ENCODE peak calls at places on chromosomes 6 and 20, in six cellular contexts. W is spleen, Z is testis, Y is tibial nerve, B is sigmoid colon, E is Peyer's patch. K is an unnamed sample. For H3K4me1, the result is how much of the 10 kb centered on the place peaks cover.

GRCh38 chr6:3706547-3707467 is 44.7 kb downstream of the PXDC1 start:
- DNase-seq in W (no peak), Z (no peak), Y (no peak), B (no peak), E (no peak), K (no peak)

GRCh38 chr6:152309648-152310047 is 327.5 kb downstream of the SYNE1 start:
- DNase-seq in W (peak), Z (no peak), Y (no peak), B (no peak), E (peak), K (no peak)

GRCh38 chr6:139841794-139842215 is 467.4 kb upstream of the CITED2 start:
- DNase-seq in W (no peak), Z (no peak), Y (no peak), B (no peak), E (no peak), K (no peak)

GRCh38 chr20:46709459-46710148 is at the start of gene SLC2A10:
- DNase-seq in W (no peak), Z (peak), Y (peak), B (peak), E (peak), K (peak)

GRCh38 chr6:107116328-107116892 is 1.1 kb upstream of the BEND3 start:
- DNase-seq in W (no peak), Z (peak), Y (no peak), B (peak), E (peak), K (no peak)

GRCh38 chr20:10581823-10582222 is 92.0 kb downstream of the JAG1 start:
- DNase-seq in W (no peak), Z (no peak), Y (no peak), B (no peak), E (no peak), K (no peak)

GRCh38 chr6:37225350-37226169 is 32.0 kb upstream of the TBC1D22B start:
- DNase-seq in W (no peak), Z (no peak), Y (no peak), B (no peak), E (no peak), K (no peak)

GRCh38 chr6:139316622-139317317 is 25.0 kb upstream of the TXLNB start:
- DNase-seq in W (no peak), Z (no peak), Y (no peak), B (no peak), E (no peak), K (no peak)

GRCh38 chr6:96899019-96899418 is 1.3 kb upstream of the NDUFAF4 start:
- DNase-seq in W (no peak), Z (peak), Y (no peak), B (no peak), E (no peak), K (no peak)

GRCh38 chr6:57432919-57433684 is 115.7 kb downstream of the PRIM2 start:
- DNase-seq in W (no peak), Z (no peak), Y (no peak), B (no peak), E (no peak), K (no peak)
- H3K4me3 ChIP-seq in W (no peak), Z (no peak), Y (no peak), B (no peak), E (no peak), K (no peak)

GRCh38 chr6:31663961-31664789 is 622 bp downstream of the GPANK1 start:
- DNase-seq in W (peak), Z (peak), Y (no peak), B (peak), E (peak), K (peak)
- TF ChIP-seq POLR2A in W (no peak), Z (no peak), Y (no peak), B (no peak), E (no peak), K (no peak)

DNA sequence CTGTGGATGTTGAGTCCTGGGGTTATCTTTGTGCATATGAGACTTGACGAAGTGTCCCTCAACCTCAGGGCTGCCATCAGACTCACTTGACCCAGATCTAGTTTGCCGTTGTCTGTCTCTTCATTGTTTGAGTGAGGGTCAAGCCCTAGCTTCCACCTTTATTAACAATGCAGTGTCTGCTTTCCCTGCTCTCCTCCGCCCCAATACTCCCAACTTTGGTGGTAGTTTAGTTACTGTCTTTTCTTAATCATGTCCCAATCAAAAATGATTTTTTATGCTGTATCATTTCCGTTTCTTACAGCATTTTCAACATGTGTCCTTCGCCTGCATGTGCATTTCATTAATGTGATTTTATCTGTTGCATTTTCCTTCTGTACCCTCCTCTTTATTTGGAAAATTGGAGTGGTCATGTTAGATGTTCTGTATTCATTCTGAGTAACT is 2.1 kb downstream of the TBPL1 start:
- DNase-seq in W (no peak), Z (no peak), Y (no peak), B (no peak), E (no peak), K (no peak)
- H3K4me1 ChIP-seq in W (under half), Z (under half), Y (under half), B (under half), E (under half), K (under half)

DNA sequence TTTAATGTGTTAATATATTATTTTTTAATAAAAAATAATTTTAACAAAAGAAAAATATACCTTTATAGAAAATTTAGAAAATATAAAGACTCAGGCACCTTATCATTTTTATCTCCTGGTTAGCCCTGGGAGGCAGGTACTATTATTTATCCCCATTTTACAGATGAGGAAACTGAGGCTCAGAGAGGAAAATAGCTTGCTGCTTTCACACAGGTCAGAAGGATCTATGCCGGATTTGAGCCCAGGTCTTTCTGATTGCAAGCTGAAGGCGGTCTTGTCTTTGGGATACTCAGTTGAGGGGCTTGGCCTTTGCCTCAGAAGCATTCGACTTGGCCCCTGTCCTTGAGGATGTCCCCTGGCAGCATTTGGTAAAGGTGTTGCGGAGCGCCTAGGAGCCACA is 11.5 kb upstream of the OSER1 start:
- DNase-seq in W (no peak), Z (no peak), Y (no peak), B (no peak), E (no peak), K (no peak)
- H3K4me3 ChIP-seq in W (no peak), Z (no peak), Y (no peak), B (no peak), E (no peak), K (no peak)

K was measured in heart left ventricle.